ENCODE peak calls at places on chromosomes 6 and 20, in seven cellular contexts. One of them, this sample, is unnamed.

GRCh38 chr6:70221025-70221714 is 81.7 kb downstream of the COL9A1 start:
- DNase-seq in CD8-positive, alpha-beta memory T cell: no peak
- DNase-seq in right cardiac atrium: no peak
- DNase-seq in GM23248: peak
- DNase-seq in lower leg skin: no peak
- DNase-seq in fibroblast of mammary gland: peak
- DNase-seq in breast epithelium: no peak
- DNase-seq in this sample: peak

GRCh38 chr6:77151241-77151640 is 312.1 kb downstream of the HTR1B start:
- DNase-seq in CD8-positive, alpha-beta memory T cell: no peak
- DNase-seq in breast epithelium: no peak
- DNase-seq in fibroblast of mammary gland: no peak
- DNase-seq in right cardiac atrium: no peak
- DNase-seq in GM23248: no peak
- DNase-seq in lower leg skin: no peak
- DNase-seq in this sample: no peak

GRCh38 chr6:75205776-75206334 is at the start of gene COL12A1:
- DNase-seq in breast epithelium: peak
- DNase-seq in right cardiac atrium: peak
- DNase-seq in CD8-positive, alpha-beta memory T cell: no peak
- DNase-seq in fibroblast of mammary gland: peak
- DNase-seq in lower leg skin: peak
- DNase-seq in GM23248: peak
- DNase-seq in this sample: no peak

GRCh38 chr20:14333734-14334133 is 3.7 kb downstream of the FLRT3 start:
- DNase-seq in right cardiac atrium: no peak
- DNase-seq in fibroblast of mammary gland: no peak
- DNase-seq in GM23248: no peak
- DNase-seq in breast epithelium: no peak
- DNase-seq in CD8-positive, alpha-beta memory T cell: no peak
- DNase-seq in lower leg skin: no peak
- DNase-seq in this sample: no peak

GRCh38 chr20:13683833-13684232 is 45.1 kb upstream of the TASP1 start:
- DNase-seq in right cardiac atrium: no peak
- DNase-seq in breast epithelium: no peak
- DNase-seq in GM23248: no peak
- DNase-seq in CD8-positive, alpha-beta memory T cell: no peak
- DNase-seq in fibroblast of mammary gland: no peak
- DNase-seq in lower leg skin: no peak
- DNase-seq in this sample: no peak

GRCh38 chr20:56801991-56802740 is 173.1 kb downstream of the TFAP2C start:
- DNase-seq in GM23248: peak
- DNase-seq in lower leg skin: no peak
- DNase-seq in fibroblast of mammary gland: peak
- DNase-seq in right cardiac atrium: no peak
- DNase-seq in CD8-positive, alpha-beta memory T cell: no peak
- DNase-seq in breast epithelium: no peak
- DNase-seq in this sample: no peak

GRCh38 chr20:50130995-50131394 is 18.0 kb upstream of the UBE2V1 start:
- DNase-seq in CD8-positive, alpha-beta memory T cell: no peak
- DNase-seq in lower leg skin: no peak
- DNase-seq in fibroblast of mammary gland: no peak
- DNase-seq in GM23248: no peak
- DNase-seq in right cardiac atrium: peak
- DNase-seq in breast epithelium: no peak
- DNase-seq in this sample: no peak

GRCh38 chr6:2626381-2626780 is 124.3 kb downstream of the MYLK4 start:
- DNase-seq in CD8-positive, alpha-beta memory T cell: no peak
- DNase-seq in fibroblast of mammary gland: no peak
- DNase-seq in right cardiac atrium: no peak
- DNase-seq in breast epithelium: no peak
- DNase-seq in GM23248: no peak
- DNase-seq in lower leg skin: no peak
- DNase-seq in this sample: no peak

GRCh38 chr6:31267504-31268371 is 4.2 kb downstream of the HLA-C start:
- DNase-seq in right cardiac atrium: no peak
- DNase-seq in breast epithelium: no peak
- DNase-seq in lower leg skin: no peak
- DNase-seq in CD8-positive, alpha-beta memory T cell: peak
- DNase-seq in GM23248: no peak
- DNase-seq in fibroblast of mammary gland: no peak
- DNase-seq in this sample: peak

GRCh38 chr6:111870751-111871064 is 2.5 kb downstream of the FYN start:
- DNase-seq in fibroblast of mammary gland: no peak
- DNase-seq in right cardiac atrium: no peak
- DNase-seq in lower leg skin: no peak
- DNase-seq in GM23248: peak
- DNase-seq in CD8-positive, alpha-beta memory T cell: no peak
- DNase-seq in breast epithelium: no peak
- DNase-seq in this sample: no peak

GRCh38 chr20:37521091-37521771 is at the start of gene NNAT:
- DNase-seq in CD8-positive, alpha-beta memory T cell: no peak
- DNase-seq in breast epithelium: no peak
- DNase-seq in fibroblast of mammary gland: no peak
- DNase-seq in right cardiac atrium: no peak
- DNase-seq in GM23248: no peak
- DNase-seq in lower leg skin: peak
- DNase-seq in this sample: no peak

GRCh38 chr20:64069614-64070243 is 6.7 kb downstream of the TCEA2 start:
- DNase-seq in lower leg skin: no peak
- DNase-seq in right cardiac atrium: no peak
- DNase-seq in CD8-positive, alpha-beta memory T cell: no peak
- DNase-seq in GM23248: peak
- DNase-seq in fibroblast of mammary gland: no peak
- DNase-seq in breast epithelium: no peak
- DNase-seq in this sample: peak

GRCh38 chr6:112237644-112238043 is 16.7 kb downstream of the LAMA4 start:
- DNase-seq in GM23248: peak
- DNase-seq in fibroblast of mammary gland: peak
- DNase-seq in CD8-positive, alpha-beta memory T cell: no peak
- DNase-seq in right cardiac atrium: peak
- DNase-seq in breast epithelium: no peak
- DNase-seq in lower leg skin: no peak
- DNase-seq in this sample: no peak

GRCh38 chr6:152552616-152553209 is 84.4 kb downstream of the SYNE1 start:
- DNase-seq in breast epithelium: no peak
- DNase-seq in right cardiac atrium: peak
- DNase-seq in lower leg skin: peak
- DNase-seq in CD8-positive, alpha-beta memory T cell: peak
- DNase-seq in GM23248: peak
- DNase-seq in fibroblast of mammary gland: peak
- DNase-seq in this sample: peak

GRCh38 chr6:35248300-35248699 is 11.2 kb upstream of the ZNF76 start:
- DNase-seq in fibroblast of mammary gland: peak
- DNase-seq in GM23248: peak
- DNase-seq in breast epithelium: no peak
- DNase-seq in CD8-positive, alpha-beta memory T cell: no peak
- DNase-seq in right cardiac atrium: no peak
- DNase-seq in lower leg skin: no peak
- DNase-seq in this sample: peak

GRCh38 chr6:44166591-44167184 is 8.1 kb downstream of the CAPN11 start:
- DNase-seq in CD8-positive, alpha-beta memory T cell: no peak
- DNase-seq in right cardiac atrium: no peak
- DNase-seq in breast epithelium: no peak
- DNase-seq in GM23248: no peak
- DNase-seq in lower leg skin: no peak
- DNase-seq in fibroblast of mammary gland: no peak
- DNase-seq in this sample: no peak

GRCh38 chr6:39166189-39166917 is 51.4 kb upstream of the SAYSD1 start:
- DNase-seq in lower leg skin: peak
- DNase-seq in GM23248: peak
- DNase-seq in CD8-positive, alpha-beta memory T cell: peak
- DNase-seq in right cardiac atrium: peak
- DNase-seq in breast epithelium: peak
- DNase-seq in fibroblast of mammary gland: peak
- DNase-seq in this sample: peak

GRCh38 chr6:121711472-121711871 is 276.0 kb downstream of the GJA1 start:
- DNase-seq in right cardiac atrium: peak
- DNase-seq in fibroblast of mammary gland: no peak
- DNase-seq in breast epithelium: no peak
- DNase-seq in lower leg skin: no peak
- DNase-seq in CD8-positive, alpha-beta memory T cell: no peak
- DNase-seq in GM23248: no peak
- DNase-seq in this sample: no peak

GRCh38 chr6:40744835-40745234 is 157.7 kb upstream of the LRFN2 start:
- DNase-seq in breast epithelium: no peak
- DNase-seq in right cardiac atrium: no peak
- DNase-seq in CD8-positive, alpha-beta memory T cell: no peak
- DNase-seq in fibroblast of mammary gland: no peak
- DNase-seq in GM23248: no peak
- DNase-seq in lower leg skin: no peak
- DNase-seq in this sample: no peak

GRCh38 chr6:111486921-111487320 is 3.9 kb upstream of the REV3L start:
- DNase-seq in lower leg skin: no peak
- DNase-seq in fibroblast of mammary gland: no peak
- DNase-seq in GM23248: no peak
- DNase-seq in CD8-positive, alpha-beta memory T cell: no peak
- DNase-seq in breast epithelium: no peak
- DNase-seq in right cardiac atrium: no peak
- DNase-seq in this sample: peak

GRCh38 chr20:36645998-36646397 is at the start of gene SLA2:
- DNase-seq in right cardiac atrium: no peak
- DNase-seq in GM23248: no peak
- DNase-seq in breast epithelium: no peak
- DNase-seq in lower leg skin: peak
- DNase-seq in fibroblast of mammary gland: no peak
- DNase-seq in CD8-positive, alpha-beta memory T cell: peak
- DNase-seq in this sample: peak

GRCh38 chr20:58891686-58892125 is 39.2 kb downstream of the GNAS start:
- DNase-seq in fibroblast of mammary gland: peak
- DNase-seq in GM23248: peak
- DNase-seq in lower leg skin: no peak
- DNase-seq in breast epithelium: no peak
- DNase-seq in CD8-positive, alpha-beta memory T cell: no peak
- DNase-seq in right cardiac atrium: peak
- DNase-seq in this sample: no peak

GRCh38 chr6:157265630-157266029 is 57.7 kb downstream of the TMEM242 start:
- DNase-seq in CD8-positive, alpha-beta memory T cell: no peak
- DNase-seq in lower leg skin: peak
- DNase-seq in right cardiac atrium: no peak
- DNase-seq in GM23248: no peak
- DNase-seq in fibroblast of mammary gland: no peak
- DNase-seq in breast epithelium: no peak
- DNase-seq in this sample: no peak

GRCh38 chr6:154276810-154277577 is 79.6 kb downstream of the IPCEF1 start:
- DNase-seq in CD8-positive, alpha-beta memory T cell: no peak
- DNase-seq in lower leg skin: no peak
- DNase-seq in fibroblast of mammary gland: peak
- DNase-seq in GM23248: peak
- DNase-seq in breast epithelium: no peak
- DNase-seq in right cardiac atrium: no peak
- DNase-seq in this sample: no peak

GRCh38 chr6:120405947-120406346 is 928.3 kb downstream of the TBC1D32 start:
- DNase-seq in lower leg skin: no peak
- DNase-seq in CD8-positive, alpha-beta memory T cell: no peak
- DNase-seq in fibroblast of mammary gland: no peak
- DNase-seq in breast epithelium: no peak
- DNase-seq in right cardiac atrium: no peak
- DNase-seq in GM23248: no peak
- DNase-seq in this sample: no peak

GRCh38 chr6:72182337-72183246 is 296.2 kb downstream of the RIMS1 start:
- DNase-seq in lower leg skin: no peak
- DNase-seq in breast epithelium: peak
- DNase-seq in right cardiac atrium: peak
- DNase-seq in fibroblast of mammary gland: peak
- DNase-seq in CD8-positive, alpha-beta memory T cell: no peak
- DNase-seq in GM23248: peak
- DNase-seq in this sample: no peak

GRCh38 chr6:106886922-106887797 is 87.4 kb downstream of the CD24 start:
- DNase-seq in GM23248: no peak
- DNase-seq in lower leg skin: no peak
- DNase-seq in fibroblast of mammary gland: no peak
- DNase-seq in right cardiac atrium: no peak
- DNase-seq in breast epithelium: no peak
- DNase-seq in CD8-positive, alpha-beta memory T cell: no peak
- DNase-seq in this sample: no peak
- H3K4me3 ChIP-seq in GM23248: no peak
- H3K4me3 ChIP-seq in lower leg skin: no peak
- H3K4me3 ChIP-seq in fibroblast of mammary gland: no peak
- H3K4me3 ChIP-seq in right cardiac atrium: no peak
- H3K4me3 ChIP-seq in breast epithelium: no peak
- H3K4me3 ChIP-seq in CD8-positive, alpha-beta memory T cell: no peak
- H3K4me3 ChIP-seq in this sample: no peak

GRCh38 chr20:25540273-25540672 is 45.1 kb downstream of the NINL start:
- DNase-seq in CD8-positive, alpha-beta memory T cell: no peak
- DNase-seq in GM23248: peak
- DNase-seq in breast epithelium: no peak
- DNase-seq in fibroblast of mammary gland: peak
- DNase-seq in right cardiac atrium: peak
- DNase-seq in lower leg skin: peak
- DNase-seq in this sample: no peak
- H3K4me3 ChIP-seq in CD8-positive, alpha-beta memory T cell: no peak
- H3K4me3 ChIP-seq in GM23248: peak
- H3K4me3 ChIP-seq in breast epithelium: peak
- H3K4me3 ChIP-seq in fibroblast of mammary gland: peak
- H3K4me3 ChIP-seq in right cardiac atrium: peak
- H3K4me3 ChIP-seq in lower leg skin: no peak
- H3K4me3 ChIP-seq in this sample: no peak

GRCh38 chr6:166167801-166168615 is at the start of gene TBXT:
- DNase-seq in right cardiac atrium: no peak
- DNase-seq in GM23248: no peak
- DNase-seq in breast epithelium: no peak
- DNase-seq in lower leg skin: no peak
- DNase-seq in fibroblast of mammary gland: no peak
- DNase-seq in CD8-positive, alpha-beta memory T cell: no peak
- DNase-seq in this sample: no peak
- H3K4me3 ChIP-seq in right cardiac atrium: peak
- H3K4me3 ChIP-seq in GM23248: no peak
- H3K4me3 ChIP-seq in breast epithelium: peak
- H3K4me3 ChIP-seq in lower leg skin: no peak
- H3K4me3 ChIP-seq in fibroblast of mammary gland: no peak
- H3K4me3 ChIP-seq in CD8-positive, alpha-beta memory T cell: no peak
- H3K4me3 ChIP-seq in this sample: no peak

GRCh38 chr6:19836799-19837510 is at the start of gene ID4:
- DNase-seq in lower leg skin: peak
- DNase-seq in fibroblast of mammary gland: peak
- DNase-seq in right cardiac atrium: peak
- DNase-seq in CD8-positive, alpha-beta memory T cell: no peak
- DNase-seq in GM23248: peak
- DNase-seq in breast epithelium: peak
- DNase-seq in this sample: no peak
- H3K4me3 ChIP-seq in lower leg skin: peak
- H3K4me3 ChIP-seq in fibroblast of mammary gland: peak
- H3K4me3 ChIP-seq in right cardiac atrium: peak
- H3K4me3 ChIP-seq in CD8-positive, alpha-beta memory T cell: no peak
- H3K4me3 ChIP-seq in GM23248: peak
- H3K4me3 ChIP-seq in breast epithelium: peak
- H3K4me3 ChIP-seq in this sample: no peak

This sample was measured in CD4-positive, CD25-positive, alpha-beta regulatory T cell.